ENCODE peak calls at places on chromosomes 7 and 10, in six cellular contexts. L is suprapubic skin, V is mesothelial cell of epicardium, B is upper lobe of left lung, Y is AG09319, Q is fibroblast of mammary gland. R is an unnamed sample.

GRCh38 chr7:41383596-41383995 is 319.3 kb downstream of the INHBA start:
- DNase-seq in L (no peak), V (no peak), B (no peak), Y (no peak), Q (no peak), R (no peak)

GRCh38 chr7:39686261-39686924 is 63.0 kb downstream of the RALA start:
- DNase-seq in L (no peak), V (no peak), B (no peak), Y (no peak), Q (peak; percentile 61), R (no peak)

GRCh38 chr10:46992794-46993552 is 81.7 kb downstream of the PTPN20 start:
- DNase-seq in L (no peak), V (no peak), B (no peak), Y (peak; percentile 14), Q (peak; percentile 69), R (no peak)

GRCh38 chr7:106294334-106294733 is 9.6 kb upstream of the NAMPT start:
- DNase-seq in L (no peak), V (no peak), B (no peak), Y (no peak), Q (no peak), R (no peak)

GRCh38 chr7:116455499-116455898 is 44.0 kb upstream of the CAV2 start:
- DNase-seq in L (no peak), V (no peak), B (no peak), Y (no peak), Q (peak; percentile 52), R (no peak)

GRCh38 chr10:93376372-93377296 is 105.5 kb downstream of the MYOF start:
- DNase-seq in L (no peak), V (no peak), B (peak; percentile 75), Y (peak; percentile 72), Q (peak; percentile 90), R (peak; percentile 73)

GRCh38 chr7:100465299-100465698 is 1.2 kb upstream of the SPACDR start:
- DNase-seq in L (no peak), V (no peak), B (no peak), Y (no peak), Q (no peak), R (no peak)

GRCh38 chr7:100257017-100257416 is 37.3 kb downstream of the PVRIG start:
- DNase-seq in L (no peak), V (no peak), B (peak; percentile 24), Y (no peak), Q (no peak), R (no peak)

GRCh38 chr7:111083423-111083822 is 7.5 kb upstream of the LRRN3 start:
- DNase-seq in L (no peak), V (no peak), B (no peak), Y (peak; percentile 52), Q (peak; percentile 27), R (peak; percentile 96)

GRCh38 chr10:73648252-73648651 is 7.0 kb upstream of the MYOZ1 start:
- DNase-seq in L (no peak), V (no peak), B (no peak), Y (no peak), Q (no peak), R (no peak)

GRCh38 chr10:50063100-50063499 is 4.7 kb upstream of the WASHC2A start:
- DNase-seq in L (no peak), V (no peak), B (no peak), Y (no peak), Q (no peak), R (no peak)

GRCh38 chr10:110498087-110498981 is 627 bp downstream of the DUSP5 start:
- DNase-seq in L (peak; percentile 81), V (peak; percentile 28), B (peak; percentile 64), Y (no peak), Q (peak; percentile 39), R (peak; percentile 71)

GRCh38 chr7:127589901-127590300 is 1.7 kb downstream of the ARF5 start:
- DNase-seq in L (no peak), V (no peak), B (no peak), Y (no peak), Q (no peak), R (no peak)

GRCh38 chr10:114515515-114515914 is 111.2 kb upstream of the AFAP1L2 start:
- DNase-seq in L (no peak), V (no peak), B (no peak), Y (no peak), Q (no peak), R (no peak)